ENCODE peak calls at places on chromosome 4, in ten cellular contexts. One of them, this sample, is unnamed.

GRCh38 chr4:105184316-105184988 is 37.8 kb downstream of the TET2 start:
- DNase-seq in osteoblast: no peak
- DNase-seq in HCT116: peak; percentile 1
- DNase-seq in astrocyte: peak; percentile 49
- DNase-seq in mammary epithelial cell: no peak
- DNase-seq in H9: no peak
- DNase-seq in hepatocyte: no peak
- DNase-seq in K562: no peak
- DNase-seq in IMR-90: peak; percentile 35
- DNase-seq in endothelial cell of umbilical vein: no peak
- DNase-seq in this sample: peak; percentile 3

GRCh38 chr4:169397762-169398161 is 127.0 kb upstream of the SH3RF1 start:
- DNase-seq in HCT116: no peak
- DNase-seq in H9: no peak
- DNase-seq in mammary epithelial cell: peak; percentile 68
- DNase-seq in IMR-90: peak; percentile 74
- DNase-seq in osteoblast: no peak
- DNase-seq in astrocyte: peak; percentile 55
- DNase-seq in hepatocyte: no peak
- DNase-seq in endothelial cell of umbilical vein: peak; percentile 44
- DNase-seq in K562: no peak
- DNase-seq in this sample: no peak

GRCh38 chr4:634599-634985 is 9.2 kb downstream of the PDE6B start:
- DNase-seq in IMR-90: no peak
- DNase-seq in hepatocyte: no peak
- DNase-seq in osteoblast: peak; percentile 80
- DNase-seq in HCT116: no peak
- DNase-seq in mammary epithelial cell: no peak
- DNase-seq in H9: peak; percentile 24
- DNase-seq in astrocyte: no peak
- DNase-seq in K562: no peak
- DNase-seq in endothelial cell of umbilical vein: no peak
- DNase-seq in this sample: no peak

GRCh38 chr4:112284166-112284565 is 1.5 kb downstream of the TIFA start:
- DNase-seq in mammary epithelial cell: peak; percentile 34
- DNase-seq in osteoblast: no peak
- DNase-seq in K562: peak; percentile 12
- DNase-seq in H9: no peak
- DNase-seq in astrocyte: no peak
- DNase-seq in endothelial cell of umbilical vein: peak; percentile 33
- DNase-seq in IMR-90: peak; percentile 8
- DNase-seq in HCT116: no peak
- DNase-seq in hepatocyte: no peak
- DNase-seq in this sample: no peak

GRCh38 chr4:60721680-60722079 is 478.4 kb upstream of the ADGRL3 start:
- DNase-seq in HCT116: no peak
- DNase-seq in H9: no peak
- DNase-seq in IMR-90: no peak
- DNase-seq in K562: no peak
- DNase-seq in osteoblast: no peak
- DNase-seq in hepatocyte: no peak
- DNase-seq in astrocyte: no peak
- DNase-seq in mammary epithelial cell: no peak
- DNase-seq in endothelial cell of umbilical vein: no peak
- DNase-seq in this sample: no peak

GRCh38 chr4:92519727-92520126 is 216.0 kb downstream of the GRID2 start:
- DNase-seq in mammary epithelial cell: no peak
- DNase-seq in HCT116: no peak
- DNase-seq in endothelial cell of umbilical vein: no peak
- DNase-seq in H9: peak; percentile 41
- DNase-seq in IMR-90: no peak
- DNase-seq in K562: no peak
- DNase-seq in astrocyte: no peak
- DNase-seq in hepatocyte: no peak
- DNase-seq in osteoblast: no peak
- DNase-seq in this sample: no peak

GRCh38 chr4:69534697-69535096 is 39.0 kb upstream of the UGT2B4 start:
- DNase-seq in hepatocyte: no peak
- DNase-seq in K562: no peak
- DNase-seq in mammary epithelial cell: no peak
- DNase-seq in astrocyte: no peak
- DNase-seq in osteoblast: no peak
- DNase-seq in endothelial cell of umbilical vein: no peak
- DNase-seq in HCT116: no peak
- DNase-seq in IMR-90: no peak
- DNase-seq in H9: no peak
- DNase-seq in this sample: no peak

GRCh38 chr4:124499266-124499665 is 213.3 kb downstream of the ANKRD50 start:
- DNase-seq in endothelial cell of umbilical vein: peak; percentile 25
- DNase-seq in HCT116: no peak
- DNase-seq in osteoblast: no peak
- DNase-seq in astrocyte: no peak
- DNase-seq in H9: no peak
- DNase-seq in hepatocyte: no peak
- DNase-seq in IMR-90: no peak
- DNase-seq in mammary epithelial cell: no peak
- DNase-seq in K562: no peak
- DNase-seq in this sample: no peak

GRCh38 chr4:48250343-48250742 is 19.3 kb downstream of the TEC start:
- DNase-seq in K562: no peak
- DNase-seq in osteoblast: no peak
- DNase-seq in HCT116: no peak
- DNase-seq in mammary epithelial cell: no peak
- DNase-seq in IMR-90: no peak
- DNase-seq in H9: no peak
- DNase-seq in astrocyte: no peak
- DNase-seq in hepatocyte: no peak
- DNase-seq in endothelial cell of umbilical vein: no peak
- DNase-seq in this sample: no peak

GRCh38 chr4:48248559-48248953 is 21.1 kb downstream of the TEC start:
- DNase-seq in astrocyte: no peak
- DNase-seq in mammary epithelial cell: no peak
- DNase-seq in H9: no peak
- DNase-seq in K562: no peak
- DNase-seq in osteoblast: no peak
- DNase-seq in IMR-90: no peak
- DNase-seq in HCT116: no peak
- DNase-seq in endothelial cell of umbilical vein: no peak
- DNase-seq in hepatocyte: no peak
- DNase-seq in this sample: no peak

GRCh38 chr4:48252313-48252712 is 17.3 kb downstream of the TEC start:
- DNase-seq in mammary epithelial cell: peak; percentile 19
- DNase-seq in IMR-90: no peak
- DNase-seq in H9: no peak
- DNase-seq in K562: no peak
- DNase-seq in hepatocyte: no peak
- DNase-seq in HCT116: no peak
- DNase-seq in osteoblast: no peak
- DNase-seq in endothelial cell of umbilical vein: no peak
- DNase-seq in astrocyte: no peak
- DNase-seq in this sample: no peak

GRCh38 chr4:48249378-48249777 is 20.3 kb downstream of the TEC start:
- DNase-seq in K562: no peak
- DNase-seq in hepatocyte: no peak
- DNase-seq in HCT116: no peak
- DNase-seq in osteoblast: no peak
- DNase-seq in IMR-90: no peak
- DNase-seq in endothelial cell of umbilical vein: no peak
- DNase-seq in mammary epithelial cell: no peak
- DNase-seq in H9: no peak
- DNase-seq in astrocyte: no peak
- DNase-seq in this sample: no peak

DNA sequence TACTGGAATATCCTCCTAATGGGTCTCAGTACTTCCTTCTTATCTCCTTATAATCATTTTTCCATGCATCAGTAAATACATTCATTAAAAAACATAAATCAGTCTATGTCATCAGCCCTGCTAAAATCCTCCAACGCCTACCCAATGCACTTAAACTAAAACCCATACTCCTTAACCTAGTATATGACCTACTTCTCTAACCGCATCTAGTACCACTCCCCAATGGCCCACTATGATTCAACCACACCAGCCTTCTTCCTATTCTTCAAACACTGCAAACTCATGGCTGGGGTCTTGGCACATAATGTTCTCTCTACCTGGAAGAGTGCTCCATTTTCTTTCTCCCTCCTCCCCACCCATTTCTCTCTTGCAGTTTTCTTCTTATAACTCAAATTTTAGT is 18.7 kb downstream of the TEC start:
- DNase-seq in H9: no peak
- DNase-seq in osteoblast: no peak
- DNase-seq in astrocyte: no peak
- DNase-seq in HCT116: no peak
- DNase-seq in endothelial cell of umbilical vein: no peak
- DNase-seq in IMR-90: no peak
- DNase-seq in mammary epithelial cell: no peak
- DNase-seq in hepatocyte: no peak
- DNase-seq in K562: no peak
- DNase-seq in this sample: no peak
- H3K4me1 ChIP-seq in H9: no peaks in the 10 kb centered on the region
- H3K4me1 ChIP-seq in osteoblast: peaks cover 12% of the 10 kb centered on the region
- H3K4me1 ChIP-seq in astrocyte: peaks cover 7% of the 10 kb centered on the region
- H3K4me1 ChIP-seq in HCT116: peaks cover 7% of the 10 kb centered on the region
- H3K4me1 ChIP-seq in endothelial cell of umbilical vein: no peaks in the 10 kb centered on the region
- H3K4me1 ChIP-seq in IMR-90: peaks cover 2% of the 10 kb centered on the region
- H3K4me1 ChIP-seq in mammary epithelial cell: no peaks in the 10 kb centered on the region
- H3K4me1 ChIP-seq in hepatocyte: no peaks in the 10 kb centered on the region
- H3K4me1 ChIP-seq in K562: peaks cover 14% of the 10 kb centered on the region
- H3K4me1 ChIP-seq in this sample: no peaks in the 10 kb centered on the region

DNA sequence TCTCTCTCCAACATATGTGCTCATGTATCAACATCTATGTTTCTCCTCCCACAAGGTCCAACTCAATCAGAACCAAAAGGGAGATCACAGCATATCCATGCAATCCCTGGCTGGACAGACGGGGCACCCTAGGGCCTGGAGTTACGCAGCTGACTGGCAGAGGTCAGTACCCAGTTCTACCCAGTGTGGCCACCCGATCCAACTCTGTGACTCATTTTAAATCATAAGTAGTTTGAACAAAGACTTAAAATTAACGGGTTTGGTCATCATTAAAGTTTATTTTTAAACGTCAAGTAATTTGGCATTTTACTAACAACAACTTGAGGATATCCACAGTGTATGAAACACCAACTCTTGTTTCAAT is 59.5 kb downstream of the APBB2 start:
- DNase-seq in H9: no peak
- DNase-seq in HCT116: no peak
- DNase-seq in IMR-90: no peak
- DNase-seq in endothelial cell of umbilical vein: peak; percentile 70
- DNase-seq in osteoblast: peak; percentile 49
- DNase-seq in hepatocyte: no peak
- DNase-seq in astrocyte: peak; percentile 49
- DNase-seq in K562: no peak
- DNase-seq in mammary epithelial cell: no peak
- DNase-seq in this sample: no peak
- TF ChIP-seq CTCF in H9: no peak
- TF ChIP-seq CTCF in HCT116: no peak
- TF ChIP-seq CTCF in IMR-90: no peak
- TF ChIP-seq CTCF in endothelial cell of umbilical vein: no peak
- TF ChIP-seq CTCF in osteoblast: peak; percentile 18
- TF ChIP-seq CTCF in hepatocyte: no peak
- TF ChIP-seq CTCF in astrocyte: no peak
- TF ChIP-seq CTCF in K562: no peak
- TF ChIP-seq CTCF in mammary epithelial cell: no peak
- TF ChIP-seq CTCF in this sample: no peak

GRCh38 chr4:11426716-11427115 is 2.0 kb downstream of the HS3ST1 start:
- DNase-seq in HCT116: no peak
- DNase-seq in H9: no peak
- DNase-seq in astrocyte: no peak
- DNase-seq in endothelial cell of umbilical vein: no peak
- DNase-seq in hepatocyte: no peak
- DNase-seq in IMR-90: no peak
- DNase-seq in mammary epithelial cell: peak; percentile 23
- DNase-seq in osteoblast: peak; percentile 73
- DNase-seq in K562: no peak
- DNase-seq in this sample: no peak

GRCh38 chr4:11426003-11426402 is 2.7 kb downstream of the HS3ST1 start:
- DNase-seq in astrocyte: no peak
- DNase-seq in HCT116: no peak
- DNase-seq in H9: no peak
- DNase-seq in K562: no peak
- DNase-seq in endothelial cell of umbilical vein: no peak
- DNase-seq in mammary epithelial cell: no peak
- DNase-seq in hepatocyte: no peak
- DNase-seq in osteoblast: no peak
- DNase-seq in IMR-90: no peak
- DNase-seq in this sample: no peak

GRCh38 chr4:11428161-11428700 is 463 bp downstream of the HS3ST1 start:
- DNase-seq in K562: no peak
- DNase-seq in mammary epithelial cell: no peak
- DNase-seq in osteoblast: peak; percentile 72
- DNase-seq in astrocyte: no peak
- DNase-seq in hepatocyte: no peak
- DNase-seq in endothelial cell of umbilical vein: no peak
- DNase-seq in H9: peak; percentile 39
- DNase-seq in HCT116: no peak
- DNase-seq in IMR-90: no peak
- DNase-seq in this sample: no peak

GRCh38 chr4:11428701-11429571 is at the start of gene HS3ST1:
- DNase-seq in endothelial cell of umbilical vein: peak; percentile 75
- DNase-seq in astrocyte: peak; percentile 45
- DNase-seq in mammary epithelial cell: peak; percentile 96
- DNase-seq in IMR-90: peak; percentile 8
- DNase-seq in H9: peak; percentile 90
- DNase-seq in K562: no peak
- DNase-seq in osteoblast: peak; percentile 91
- DNase-seq in HCT116: peak; percentile 94
- DNase-seq in hepatocyte: peak; percentile 94
- DNase-seq in this sample: no peak

DNA sequence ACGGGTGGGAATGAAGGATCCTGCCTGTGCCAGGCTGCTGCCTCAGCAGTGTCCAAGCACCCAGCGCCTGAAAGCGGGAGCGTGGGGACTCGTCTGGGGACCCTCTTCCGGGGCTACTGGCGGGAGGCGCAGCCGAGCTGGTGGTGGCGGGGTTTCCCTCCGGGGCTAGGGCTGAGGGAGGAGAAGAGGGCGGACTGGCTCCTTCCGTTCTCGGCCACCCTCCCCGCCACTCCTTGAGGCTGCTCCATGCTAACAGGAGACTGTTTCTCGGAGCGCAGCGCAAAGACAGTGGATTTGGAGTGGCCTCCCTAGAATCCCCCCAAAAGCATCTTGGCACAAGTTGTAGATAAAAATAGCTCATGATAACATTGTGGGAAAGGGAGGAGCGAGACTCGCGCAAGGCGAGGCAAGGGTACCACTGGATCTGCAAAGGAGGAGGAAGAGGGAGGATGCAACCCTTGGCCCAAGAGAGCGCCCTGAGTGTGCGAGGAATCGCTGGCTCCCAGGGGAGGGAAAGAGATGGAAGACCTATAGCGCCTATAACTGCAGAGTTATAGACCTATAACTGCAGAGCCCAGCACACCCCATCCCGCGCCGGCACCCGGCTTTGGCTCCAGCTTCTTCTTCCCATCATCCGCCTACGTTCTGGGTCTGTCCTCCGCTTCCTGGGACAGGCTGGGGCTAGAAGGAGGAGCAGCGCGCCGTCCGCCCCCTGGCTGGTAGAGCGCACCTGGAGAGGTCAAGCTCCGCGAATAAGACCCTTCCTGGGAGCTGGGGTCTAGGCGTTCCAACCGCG is 1.3 kb downstream of the HS3ST1 start:
- DNase-seq in endothelial cell of umbilical vein: no peak
- DNase-seq in mammary epithelial cell: peak; percentile 43
- DNase-seq in osteoblast: peak; percentile 65
- DNase-seq in hepatocyte: peak; percentile 27
- DNase-seq in HCT116: no peak
- DNase-seq in astrocyte: no peak
- DNase-seq in H9: peak; percentile 54
- DNase-seq in IMR-90: no peak
- DNase-seq in K562: no peak
- DNase-seq in this sample: no peak
- H2AFZ ChIP-seq in endothelial cell of umbilical vein: peak overlapping the region; percentile 42
- H2AFZ ChIP-seq in mammary epithelial cell: peak overlapping the region; percentile 66
- H2AFZ ChIP-seq in osteoblast: no peak overlapping the region
- H2AFZ ChIP-seq in hepatocyte: no peak overlapping the region
- H2AFZ ChIP-seq in HCT116: no peak overlapping the region
- H2AFZ ChIP-seq in astrocyte: peak overlapping the region; percentile 54
- H2AFZ ChIP-seq in H9: no peak overlapping the region
- H2AFZ ChIP-seq in IMR-90: no peak overlapping the region
- H2AFZ ChIP-seq in K562: no peak overlapping the region
- H2AFZ ChIP-seq in this sample: no peak overlapping the region

GRCh38 chr4:48692897-48693296 is 87.2 kb downstream of the FRYL start:
- DNase-seq in IMR-90: no peak
- DNase-seq in hepatocyte: no peak
- DNase-seq in astrocyte: peak; percentile 23
- DNase-seq in osteoblast: no peak
- DNase-seq in K562: no peak
- DNase-seq in HCT116: no peak
- DNase-seq in endothelial cell of umbilical vein: no peak
- DNase-seq in H9: no peak
- DNase-seq in mammary epithelial cell: no peak
- DNase-seq in this sample: no peak

GRCh38 chr4:48687313-48687712 is 92.8 kb downstream of the FRYL start:
- DNase-seq in IMR-90: no peak
- DNase-seq in HCT116: no peak
- DNase-seq in H9: no peak
- DNase-seq in mammary epithelial cell: no peak
- DNase-seq in endothelial cell of umbilical vein: no peak
- DNase-seq in osteoblast: no peak
- DNase-seq in hepatocyte: no peak
- DNase-seq in astrocyte: no peak
- DNase-seq in K562: peak; percentile 19
- DNase-seq in this sample: no peak

GRCh38 chr4:48692023-48692422 is 88.1 kb downstream of the FRYL start:
- DNase-seq in IMR-90: no peak
- DNase-seq in H9: no peak
- DNase-seq in endothelial cell of umbilical vein: no peak
- DNase-seq in mammary epithelial cell: no peak
- DNase-seq in osteoblast: no peak
- DNase-seq in K562: no peak
- DNase-seq in HCT116: no peak
- DNase-seq in hepatocyte: no peak
- DNase-seq in astrocyte: no peak
- DNase-seq in this sample: no peak

GRCh38 chr4:48686369-48686768 is 93.7 kb downstream of the FRYL start:
- DNase-seq in hepatocyte: no peak
- DNase-seq in endothelial cell of umbilical vein: no peak
- DNase-seq in mammary epithelial cell: no peak
- DNase-seq in astrocyte: no peak
- DNase-seq in IMR-90: no peak
- DNase-seq in H9: no peak
- DNase-seq in K562: no peak
- DNase-seq in HCT116: no peak
- DNase-seq in osteoblast: no peak
- DNase-seq in this sample: no peak

GRCh38 chr4:48688953-48689352 is 91.1 kb downstream of the FRYL start:
- DNase-seq in IMR-90: no peak
- DNase-seq in K562: no peak
- DNase-seq in endothelial cell of umbilical vein: no peak
- DNase-seq in osteoblast: no peak
- DNase-seq in astrocyte: no peak
- DNase-seq in hepatocyte: no peak
- DNase-seq in HCT116: no peak
- DNase-seq in H9: no peak
- DNase-seq in mammary epithelial cell: no peak
- DNase-seq in this sample: no peak
- H3K4me1 ChIP-seq in IMR-90: peaks cover 2% of the 10 kb centered on the region
- H3K4me1 ChIP-seq in K562: peaks cover 9% of the 10 kb centered on the region
- H3K4me1 ChIP-seq in endothelial cell of umbilical vein: peaks cover 5% of the 10 kb centered on the region
- H3K4me1 ChIP-seq in osteoblast: no peaks in the 10 kb centered on the region
- H3K4me1 ChIP-seq in astrocyte: no peaks in the 10 kb centered on the region
- H3K4me1 ChIP-seq in hepatocyte: peaks cover 6% of the 10 kb centered on the region
- H3K4me1 ChIP-seq in HCT116: peaks cover 4% of the 10 kb centered on the region
- H3K4me1 ChIP-seq in H9: peaks cover 3% of the 10 kb centered on the region
- H3K4me1 ChIP-seq in mammary epithelial cell: no peaks in the 10 kb centered on the region
- H3K4me1 ChIP-seq in this sample: no peaks in the 10 kb centered on the region

This sample was measured in DND-41.